ENCODE peak calls at places on chromosomes 6 and 20, in four cellular contexts. C is stomach, V is amygdala, W is AG10803. K is an unnamed sample.

GRCh38 chr20:62708591-62709536 is at the start of gene NTSR1:
- DNase-seq in C (no peak), V (no peak), W (no peak), K (no peak)

GRCh38 chr6:52189974-52190373 is 3.8 kb downstream of the IL17A start:
- DNase-seq in C (no peak), V (no peak), W (no peak), K (no peak)

GRCh38 chr6:3297909-3298308 is 39.2 kb downstream of the PSMG4 start:
- DNase-seq in C (no peak), V (no peak), W (no peak), K (no peak)

GRCh38 chr6:143579703-143580102 is 68.2 kb upstream of the FUCA2 start:
- DNase-seq in C (no peak), V (no peak), W (peak), K (peak)

GRCh38 chr20:49854190-49854875 is 41.7 kb downstream of the SLC9A8 start:
- DNase-seq in C (no peak), V (no peak), W (no peak), K (no peak)

GRCh38 chr6:154474636-154475428 is 35.7 kb downstream of the CNKSR3 start:
- DNase-seq in C (no peak), V (no peak), W (peak), K (peak)

GRCh38 chr6:89009624-89010059 is 46.2 kb upstream of the RNGTT start:
- DNase-seq in C (no peak), V (no peak), W (no peak), K (no peak)

GRCh38 chr6:36986704-36987047 is 680 bp upstream of the MTCH1 start:
- DNase-seq in C (no peak), V (no peak), W (no peak), K (no peak)

GRCh38 chr20:17936791-17937687 is 31.6 kb downstream of the SNX5 start:
- DNase-seq in C (peak), V (no peak), W (peak), K (peak)